ENCODE peak calls at places on chromosomes 7 and 10, in five cellular contexts. Z is H4; T is thyroid gland; F is T-cell; C is naive thymus-derived CD8-positive, alpha-beta T cell. D is an unnamed sample.

GRCh38 chr10:17038627-17039026 is 91.0 kb downstream of the CUBN start:
- DNase-seq in Z (no peak), T (no peak), F (no peak), C (no peak), D (peak)

GRCh38 chr7:2355079-2356008 is 717 bp downstream of the EIF3B start:
- DNase-seq in Z (no peak), T (no peak), F (no peak), C (no peak), D (no peak)

GRCh38 chr7:74365320-74366022 is 76.3 kb downstream of the CLIP2 start:
- DNase-seq in Z (peak), T (peak), F (no peak), C (no peak), D (no peak)

GRCh38 chr10:24428410-24428782 is 219.5 kb downstream of the KIAA1217 start:
- DNase-seq in Z (peak), T (no peak), F (no peak), C (no peak), D (no peak)

GRCh38 chr7:107505997-107506682 is 36.3 kb downstream of the GPR22 start:
- DNase-seq in Z (peak), T (peak), F (no peak), C (no peak), D (peak)

GRCh38 chr7:1943933-1944618 is 274.0 kb downstream of the ELFN1 start:
- DNase-seq in Z (no peak), T (no peak), F (no peak), C (no peak), D (no peak)

GRCh38 chr7:115229401-115230083 is 307.6 kb downstream of the MDFIC start:
- DNase-seq in Z (no peak), T (no peak), F (no peak), C (peak), D (no peak)

GRCh38 chr7:39624935-39625694 is 1.7 kb downstream of the RALA start:
- DNase-seq in Z (peak), T (no peak), F (no peak), C (no peak), D (no peak)

GRCh38 chr10:133365461-133366129 is 7.6 kb downstream of the ECHS1 start:
- DNase-seq in Z (no peak), T (no peak), F (no peak), C (no peak), D (no peak)

GRCh38 chr10:110610308-110610774 is 33.8 kb upstream of the RBM20 start:
- DNase-seq in Z (peak), T (peak), F (peak), C (peak), D (peak)

GRCh38 chr7:132846086-132846485 is 235.8 kb downstream of the CHCHD3 start:
- DNase-seq in Z (no peak), T (no peak), F (no peak), C (no peak), D (no peak)

GRCh38 chr10:78829570-78829969 is 239.2 kb upstream of the ZMIZ1 start:
- DNase-seq in Z (no peak), T (no peak), F (no peak), C (no peak), D (no peak)

GRCh38 chr10:128739937-128740336 is 613.7 kb upstream of the MKI67 start:
- DNase-seq in Z (no peak), T (no peak), F (no peak), C (no peak), D (no peak)

GRCh38 chr7:131896189-131896855 is 339.9 kb upstream of the PODXL start:
- DNase-seq in Z (no peak), T (no peak), F (no peak), C (no peak), D (no peak)

GRCh38 chr7:20157456-20157855 is 59.7 kb downstream of the MACC1 start:
- DNase-seq in Z (no peak), T (no peak), F (no peak), C (no peak), D (no peak)

GRCh38 chr10:121624778-121625330 is 26.6 kb upstream of the FGFR2 start:
- DNase-seq in Z (no peak), T (no peak), F (no peak), C (no peak), D (no peak)

GRCh38 chr10:12720217-12720981 is 281.1 kb downstream of the CCDC3 start:
- DNase-seq in Z (peak), T (peak), F (no peak), C (no peak), D (peak)

GRCh38 chr10:97399843-97400545 is 1.1 kb downstream of the RRP12 start:
- DNase-seq in Z (peak), T (no peak), F (no peak), C (peak), D (peak)

GRCh38 chr10:67912330-67912946 is 28.0 kb downstream of the SIRT1 start:
- DNase-seq in Z (no peak), T (no peak), F (no peak), C (no peak), D (no peak)

GRCh38 chr7:123871998-123872867 is 27.3 kb downstream of the HYAL4 start:
- DNase-seq in Z (peak), T (peak), F (peak), C (peak), D (peak)

GRCh38 chr7:12066561-12066960 is 144.5 kb upstream of the TMEM106B start:
- DNase-seq in Z (no peak), T (no peak), F (no peak), C (no peak), D (no peak)

GRCh38 chr7:139452948-139453672 is 30.4 kb downstream of the KLRG2 start:
- DNase-seq in Z (no peak), T (peak), F (no peak), C (no peak), D (no peak)

GRCh38 chr10:5078781-5079180 is 15.4 kb upstream of the AKR1C3 start:
- DNase-seq in Z (peak), T (no peak), F (no peak), C (no peak), D (peak)

GRCh38 chr7:17044396-17044795 is 162.6 kb upstream of the AGR3 start:
- DNase-seq in Z (no peak), T (no peak), F (no peak), C (no peak), D (no peak)

GRCh38 chr10:107727762-107728317 is 563.3 kb upstream of the SORCS1 start:
- DNase-seq in Z (no peak), T (no peak), F (no peak), C (no peak), D (no peak)

GRCh38 chr7:105296491-105296890 is 92.2 kb downstream of the SRPK2 start:
- DNase-seq in Z (no peak), T (no peak), F (no peak), C (no peak), D (no peak)

GRCh38 chr10:110409926-110410325 is 87.8 kb upstream of the DUSP5 start:
- DNase-seq in Z (no peak), T (no peak), F (no peak), C (no peak), D (no peak)

GRCh38 chr7:2713370-2713769 is 25.4 kb downstream of the AMZ1 start:
- DNase-seq in Z (no peak), T (no peak), F (no peak), C (no peak), D (no peak)

GRCh38 chr10:125102216-125102615 is 58.1 kb downstream of the CTBP2 start:
- DNase-seq in Z (peak), T (no peak), F (no peak), C (no peak), D (peak)

GRCh38 chr7:726854-727103 is 280 bp downstream of the DNAAF5 start:
- DNase-seq in Z (no peak), T (peak), F (peak), C (no peak), D (no peak)

GRCh38 chr10:133241501-133242205 is 4.0 kb downstream of the VENTX start:
- DNase-seq in Z (no peak), T (no peak), F (no peak), C (peak), D (no peak)

GRCh38 chr10:76428541-76429330 is 997.3 kb downstream of the LRMDA start:
- DNase-seq in Z (peak), T (peak), F (no peak), C (no peak), D (no peak)

GRCh38 chr7:107856806-107857540 is 34.0 kb upstream of the DLD start:
- DNase-seq in Z (peak), T (no peak), F (no peak), C (peak), D (peak)

GRCh38 chr10:50279489-50279888 is 28.2 kb upstream of the ASAH2 start:
- DNase-seq in Z (peak), T (no peak), F (no peak), C (no peak), D (no peak)

GRCh38 chr10:104580774-104581675 is 60.1 kb upstream of the SORCS3 start:
- DNase-seq in Z (peak), T (peak), F (peak), C (peak), D (peak)

GRCh38 chr10:8066797-8067196 is 12.3 kb downstream of the GATA3 start:
- DNase-seq in Z (no peak), T (no peak), F (no peak), C (no peak), D (no peak)

GRCh38 chr7:134355925-134356324 is 39.2 kb upstream of the SLC35B4 start:
- DNase-seq in Z (peak), T (no peak), F (no peak), C (no peak), D (peak)

GRCh38 chr10:78787095-78787494 is 281.7 kb upstream of the ZMIZ1 start:
- DNase-seq in Z (no peak), T (no peak), F (no peak), C (no peak), D (no peak)